ENCODE peak calls at places on chromosomes 2 and 18, in six cellular contexts. A, X, P, Y, N and K are unnamed samples.

GRCh38 chr2:30503692-30504076 is 56.6 kb downstream of the LCLAT1 start:
- DNase-seq in A (no peak), X (no peak), P (no peak), Y (no peak), N (no peak), K (no peak)

GRCh38 chr2:72112981-72113846 is 34.4 kb downstream of the CYP26B1 start:
- DNase-seq in A (no peak), X (no peak), P (no peak), Y (no peak), N (no peak), K (no peak)

GRCh38 chr2:42195559-42195958 is 26.4 kb downstream of the EML4 start:
- DNase-seq in A (no peak), X (no peak), P (peak), Y (peak), N (no peak), K (peak)

GRCh38 chr2:47043142-47043890 is 111.8 kb downstream of the STPG4 start:
- DNase-seq in A (no peak), X (peak), P (peak), Y (peak), N (no peak), K (no peak)

GRCh38 chr2:208999911-209000310 is 423.9 kb upstream of the MAP2 start:
- DNase-seq in A (no peak), X (no peak), P (no peak), Y (no peak), N (no peak), K (no peak)

GRCh38 chr2:75432761-75433361 is 127.9 kb downstream of the EVA1A start:
- DNase-seq in A (peak), X (no peak), P (no peak), Y (no peak), N (no peak), K (no peak)

GRCh38 chr2:201707142-201707541 is 8.7 kb upstream of the MPP4 start:
- DNase-seq in A (no peak), X (no peak), P (no peak), Y (no peak), N (no peak), K (no peak)

GRCh38 chr18:24488824-24489493 is 28.5 kb downstream of the HRH4 start:
- DNase-seq in A (no peak), X (peak), P (peak), Y (peak), N (peak), K (no peak)

GRCh38 chr18:56168049-56168781 is 470.2 kb downstream of the TXNL1 start:
- DNase-seq in A (no peak), X (no peak), P (peak), Y (peak), N (no peak), K (no peak)

GRCh38 chr2:13652531-13653313 is 936.0 kb downstream of the TRIB2 start:
- DNase-seq in A (no peak), X (peak), P (peak), Y (peak), N (no peak), K (no peak)

GRCh38 chr2:62713837-62714236 is 8.3 kb downstream of the EHBP1 start:
- DNase-seq in A (no peak), X (no peak), P (no peak), Y (no peak), N (no peak), K (no peak)

GRCh38 chr2:226622484-226622883 is 177.1 kb downstream of the IRS1 start:
- DNase-seq in A (no peak), X (no peak), P (peak), Y (peak), N (no peak), K (no peak)

GRCh38 chr2:23283653-23284052 is 101.3 kb upstream of the KLHL29 start:
- DNase-seq in A (no peak), X (no peak), P (peak), Y (no peak), N (no peak), K (no peak)

GRCh38 chr18:12258719-12259705 is 4.9 kb downstream of the CIDEA start:
- DNase-seq in A (no peak), X (no peak), P (no peak), Y (no peak), N (no peak), K (no peak)